ENCODE peak calls at places on chromosome 1, in eight cellular contexts. S is cardiac fibroblast, P is MV-4-11, O is GM12865, B is lower lobe of right lung, A is A549, F is neural crest cell, K is T1000. V is an unnamed sample.

GRCh38 chr1:1169429-1170214 is 4.1 kb upstream of the TTLL10 start:
- DNase-seq in S (no peak), F (no peak), P (no peak), B (peak; percentile 40), K (no peak), O (no peak), A (no peak), V (peak; percentile 25)

GRCh38 chr1:212916395-212917133 is 33.8 kb upstream of the VASH2 start:
- DNase-seq in K (no peak), B (peak; percentile 83), A (no peak), P (peak; percentile 93), O (no peak), S (peak; percentile 25), F (no peak), V (peak; percentile 37)

GRCh38 chr1:4713669-4714068 is 59.3 kb downstream of the AJAP1 start:
- DNase-seq in A (no peak), K (no peak), O (no peak), F (no peak), P (no peak), S (no peak), B (no peak), V (no peak)

GRCh38 chr1:173590557-173590956 is 12.3 kb downstream of the SLC9C2 start:
- DNase-seq in K (no peak), S (peak; percentile 8), P (no peak), O (no peak), A (peak; percentile 20), B (no peak), F (no peak), V (no peak)

GRCh38 chr1:34101151-34101550 is 63.9 kb downstream of the CSMD2 start:
- DNase-seq in B (no peak), S (peak; percentile 17), O (no peak), F (no peak), A (no peak), P (no peak), K (no peak), V (no peak)

GRCh38 chr1:109270623-109271317 is 12.2 kb downstream of the PSRC1 start:
- DNase-seq in A (no peak), P (no peak), S (no peak), B (peak; percentile 26), F (no peak), K (no peak), O (no peak), V (no peak)

GRCh38 chr1:23810818-23811420 is 10.4 kb upstream of the GALE start:
- DNase-seq in A (peak; percentile 41), K (no peak), F (peak; percentile 37), S (peak; percentile 56), B (peak; percentile 73), P (peak; percentile 91), O (peak; percentile 86), V (peak; percentile 86)

GRCh38 chr1:175599212-175599681 is 144.1 kb downstream of the TNR start:
- DNase-seq in S (no peak), O (peak; percentile 81), P (no peak), F (peak; percentile 46), A (no peak), K (no peak), B (no peak), V (peak; percentile 62)

GRCh38 chr1:8257621-8258020 is 60.3 kb upstream of the SLC45A1 start:
- DNase-seq in B (no peak), O (no peak), F (no peak), P (no peak), S (no peak), K (no peak), A (no peak), V (no peak)

GRCh38 chr1:43545686-43546387 is 15.2 kb downstream of the PTPRF start:
- DNase-seq in B (peak; percentile 77), F (peak; percentile 90), S (no peak), A (peak; percentile 80), O (peak; percentile 29), P (no peak), K (no peak), V (peak; percentile 94)

GRCh38 chr1:113392541-113392940 is 2.2 kb downstream of the MAGI3 start:
- DNase-seq in P (no peak), S (no peak), A (no peak), K (no peak), F (no peak), B (no peak), O (no peak), V (no peak)

GRCh38 chr1:175471039-175471800 is 272.2 kb downstream of the TNR start:
- DNase-seq in F (no peak), K (no peak), O (peak; percentile 29), S (no peak), A (peak; percentile 18), P (peak; percentile 97), B (no peak), V (no peak)